ENCODE peak calls at places on chromosomes 6 and 20, in four cellular contexts. G is sigmoid colon, J is H1, Y is uterus. K is an unnamed sample.

GRCh38 chr6:162379762-162380409 is 347.7 kb downstream of the PRKN start:
- DNase-seq in G (no peak), Y (no peak), J (no peak), K (no peak)

GRCh38 chr20:62794007-62794724 is 2.1 kb upstream of the MRGBP start:
- DNase-seq in J (peak; percentile 86), Y (peak; percentile 96), G (peak; percentile 98), K (peak; percentile 100)

GRCh38 chr20:11902264-11902663 is 15.4 kb upstream of the BTBD3 start:
- DNase-seq in G (no peak), J (no peak), Y (no peak), K (no peak)

GRCh38 chr20:24480523-24480922 is 11.1 kb downstream of the SYNDIG1 start:
- DNase-seq in J (no peak), Y (no peak), G (no peak), K (no peak)

GRCh38 chr6:92521553-92521952 is 897.8 kb downstream of the EPHA7 start:
- DNase-seq in J (no peak), Y (no peak), G (no peak), K (no peak)

GRCh38 chr6:143123081-143123480 is 62.4 kb downstream of the AIG1 start:
- DNase-seq in J (no peak), Y (no peak), G (no peak), K (no peak)

GRCh38 chr6:44237813-44238433 is 9.0 kb upstream of the HSP90AB1 start:
- DNase-seq in G (peak; percentile 91), Y (peak; percentile 79), J (no peak), K (peak; percentile 96)

GRCh38 chr20:64077876-64078551 is 1.3 kb downstream of the RGS19 start:
- DNase-seq in J (no peak), Y (no peak), G (no peak), K (peak; percentile 95)

GRCh38 chr20:63082939-63083735 is 76.4 kb upstream of the BHLHE23 start:
- DNase-seq in J (no peak), Y (no peak), G (peak; percentile 41), K (peak; percentile 65)

GRCh38 chr20:13817342-13817741 is 32.5 kb downstream of the NDUFAF5 start:
- DNase-seq in G (no peak), J (no peak), Y (no peak), K (no peak)

GRCh38 chr6:152642578-152643375 is 5.6 kb upstream of the SYNE1 start:
- DNase-seq in Y (peak; percentile 58), G (no peak), J (peak; percentile 61), K (peak; percentile 89)
- TF ChIP-seq POLR2A in Y (no peak), G (no peak), J (no peak), K (no peak)

GRCh38 chr6:107666084-107666981 is 157.8 kb downstream of the SCML4 start:
- DNase-seq in Y (no peak), G (no peak), J (no peak), K (no peak)
- H3K4me3 ChIP-seq in Y (no peak overlapping the region), G (no peak overlapping the region), J (no peak overlapping the region), K (no peak overlapping the region)

GRCh38 chr6:139754898-139755754 is 380.7 kb upstream of the CITED2 start:
- DNase-seq in Y (no peak), G (no peak), J (no peak), K (no peak)

GRCh38 chr6:139757766-139758655 is 383.6 kb upstream of the CITED2 start:
- DNase-seq in J (no peak), Y (peak; percentile 61), G (no peak), K (no peak)

GRCh38 chr6:139756381-139756780 is 381.9 kb upstream of the CITED2 start:
- DNase-seq in J (no peak), Y (no peak), G (no peak), K (no peak)

GRCh38 chr6:139762587-139763031 is 388.2 kb upstream of the CITED2 start:
- DNase-seq in Y (no peak), G (no peak), J (no peak), K (no peak)

GRCh38 chr6:139759086-139759485 is 384.6 kb upstream of the CITED2 start:
- DNase-seq in J (no peak), Y (no peak), G (no peak), K (no peak)
- H3K4me1 ChIP-seq in J (no peaks in the 10 kb centered on the region), Y (no peaks in the 10 kb centered on the region), G (peaks cover 8% of the 10 kb centered on the region), K (no peaks in the 10 kb centered on the region)

GRCh38 chr6:41451515-41452163 is 94.5 kb upstream of the FOXP4 start:
- DNase-seq in Y (peak; percentile 64), G (peak; percentile 90), J (no peak), K (peak; percentile 44)
- TF ChIP-seq POLR2A in Y (no peak), G (no peak), J (no peak), K (no peak)

GRCh38 chr20:1473244-1473635 is 6.6 kb upstream of the NSFL1C start:
- DNase-seq in G (no peak), J (no peak), Y (no peak), K (no peak)
- H3K4me3 ChIP-seq in G (no peak overlapping the region), J (no peak overlapping the region), Y (no peak overlapping the region), K (no peak overlapping the region)

GRCh38 chr20:4060054-4060795 is 44.9 kb upstream of the RNF24 start:
- DNase-seq in G (peak; percentile 72), J (no peak), Y (peak; percentile 15), K (peak; percentile 85)
- H3K4me1 ChIP-seq in G (peaks cover 16% of the 10 kb centered on the region), J (peaks cover 16% of the 10 kb centered on the region), Y (no peaks in the 10 kb centered on the region), K (peaks cover 67% of the 10 kb centered on the region)

GRCh38 chr20:6767536-6768227 is at the start of gene BMP2:
- DNase-seq in G (peak; percentile 62), J (no peak), Y (no peak), K (peak; percentile 81)
- TF ChIP-seq POLR2A in G (no peak), J (no peak), Y (no peak), K (peak; percentile 83)

DNA sequence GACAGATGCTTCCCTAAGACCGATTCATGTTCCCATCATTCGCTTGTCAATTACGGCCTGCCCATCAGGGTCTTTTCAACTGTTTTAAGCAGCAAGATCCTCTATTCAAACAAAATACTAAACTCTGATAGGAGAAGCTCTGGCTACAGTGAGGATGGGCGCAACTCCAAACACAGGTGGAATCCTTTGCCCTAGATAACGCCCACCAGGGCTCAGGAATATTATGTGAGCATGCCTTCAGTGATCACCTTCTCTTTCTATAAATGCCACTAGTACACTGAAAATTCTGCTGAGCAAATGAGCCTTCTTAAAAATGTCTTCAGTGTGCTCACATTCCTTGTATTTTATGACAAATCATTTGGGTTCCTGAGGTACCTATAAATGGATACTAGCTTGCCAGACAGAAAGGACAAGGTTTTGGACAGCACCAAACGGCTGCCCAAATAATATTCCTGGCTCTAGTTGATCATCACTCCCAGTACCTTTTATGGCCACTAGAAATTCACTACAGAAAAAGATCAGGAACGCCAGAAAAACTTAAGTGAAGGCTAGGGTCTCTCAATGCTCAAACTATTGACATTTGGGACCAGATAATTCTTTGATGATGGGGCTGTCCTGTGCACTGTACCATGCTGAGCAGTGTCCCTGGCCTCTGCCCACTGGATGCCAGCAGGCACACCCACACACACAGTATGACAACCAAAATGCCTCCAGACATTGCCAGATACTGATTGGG is 13.1 kb downstream of the ZNF217 start:
- DNase-seq in J (no peak), Y (no peak), G (no peak), K (no peak)
- H3K4me3 ChIP-seq in J (no peak overlapping the region), Y (no peak overlapping the region), G (no peak overlapping the region), K (peak overlapping the region; percentile 31)

DNA sequence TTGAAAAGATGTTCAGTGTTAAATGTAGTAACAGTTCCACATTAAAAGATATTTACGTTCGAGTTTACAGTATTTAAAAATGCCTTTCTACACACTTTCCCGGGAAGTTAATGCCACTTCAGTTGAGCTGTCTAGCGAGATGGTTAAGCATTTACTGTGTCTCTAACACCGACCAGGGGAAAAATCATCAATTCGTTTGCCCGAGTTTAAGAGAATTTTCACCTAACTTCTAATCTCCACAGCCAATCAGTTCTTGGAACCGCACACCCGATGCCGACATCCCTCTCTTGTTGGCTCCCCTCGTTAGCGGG is 58.2 kb downstream of the FAM217A start:
- DNase-seq in Y (no peak), J (no peak), G (no peak), K (no peak)
- H3K4me1 ChIP-seq in Y (no peaks in the 10 kb centered on the region), J (peaks cover 6% of the 10 kb centered on the region), G (peaks cover 67% of the 10 kb centered on the region), K (peaks cover 86% of the 10 kb centered on the region)

GRCh38 chr20:44393608-44394519 is 38.4 kb downstream of the HNF4A start:
- DNase-seq in G (no peak), J (no peak), Y (no peak), K (no peak)
- TF ChIP-seq POLR2A in G (no peak), J (no peak), Y (no peak), K (no peak)

K was measured in spleen.